ENCODE peak calls at places on chromosomes 5 and 9, in five cellular contexts. V, I, E, D and L are unnamed samples.

GRCh38 chr5:915946-916345 is 23.3 kb downstream of the TRIP13 start:
- DNase-seq in V (no peak), I (no peak), E (no peak), D (peak; percentile 8), L (peak; percentile 77)

GRCh38 chr5:114223866-114224265 is 138.0 kb upstream of the KCNN2 start:
- DNase-seq in V (no peak), I (no peak), E (peak; percentile 78), D (peak; percentile 24), L (no peak)

GRCh38 chr5:141848771-141849370 is 29.3 kb downstream of the PCDH1 start:
- DNase-seq in V (peak; percentile 74), I (peak; percentile 60), E (peak; percentile 95), D (peak; percentile 87), L (no peak)

GRCh38 chr5:102638912-102639652 is 116.0 kb upstream of the PAM start:
- DNase-seq in V (no peak), I (no peak), E (no peak), D (no peak), L (no peak)

GRCh38 chr9:133950206-133950915 is 41.8 kb downstream of the VAV2 start:
- DNase-seq in V (no peak), I (no peak), E (no peak), D (no peak), L (no peak)

GRCh38 chr5:149646564-149646963 is 65.3 kb downstream of the ARHGEF37 start:
- DNase-seq in V (no peak), I (no peak), E (no peak), D (peak; percentile 31), L (no peak)

GRCh38 chr9:27539479-27540441 is 10.1 kb upstream of the MOB3B start:
- DNase-seq in V (no peak), I (peak; percentile 44), E (no peak), D (peak; percentile 31), L (no peak)

GRCh38 chr9:80320480-80320879 is 748.7 kb downstream of the TLE4 start:
- DNase-seq in V (no peak), I (no peak), E (no peak), D (no peak), L (no peak)

GRCh38 chr9:34035656-34036055 is 13.0 kb downstream of the UBAP2 start:
- DNase-seq in V (no peak), I (no peak), E (peak; percentile 6), D (no peak), L (no peak)

GRCh38 chr9:127847833-127848755 is 6.4 kb downstream of the ENG start:
- DNase-seq in V (no peak), I (no peak), E (no peak), D (no peak), L (no peak)
- H3K4me1 ChIP-seq in V (no peaks in the 10 kb centered on the region), I (no peaks in the 10 kb centered on the region), E (no peaks in the 10 kb centered on the region), D (peaks cover 12% of the 10 kb centered on the region), L (peaks cover 41% of the 10 kb centered on the region)

DNA sequence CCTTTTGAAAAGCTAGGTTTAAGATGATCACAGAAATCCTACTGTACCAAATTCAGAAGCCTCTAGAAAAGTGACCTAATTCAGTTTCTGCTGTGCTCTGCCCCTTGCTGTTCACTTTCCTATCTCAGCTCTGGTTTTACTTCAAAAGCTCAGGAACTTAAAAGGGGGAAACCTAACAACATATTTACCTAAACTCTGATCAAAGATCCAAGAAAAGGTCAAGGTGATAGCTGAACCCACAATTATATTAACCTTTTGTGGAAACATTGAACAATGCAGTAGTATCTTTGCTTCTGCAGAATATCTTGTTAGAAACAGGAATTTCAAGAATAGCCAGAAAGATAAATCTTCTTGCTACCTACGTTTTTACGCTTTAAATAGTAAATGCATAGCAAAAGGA is 568.5 kb downstream of the PDE4D start:
- DNase-seq in V (no peak), I (no peak), E (no peak), D (no peak), L (no peak)
- H3K4me1 ChIP-seq in V (peaks cover 85% of the 10 kb centered on the region), I (no peaks in the 10 kb centered on the region), E (no peaks in the 10 kb centered on the region), D (no peaks in the 10 kb centered on the region), L (peaks cover 13% of the 10 kb centered on the region)

DNA sequence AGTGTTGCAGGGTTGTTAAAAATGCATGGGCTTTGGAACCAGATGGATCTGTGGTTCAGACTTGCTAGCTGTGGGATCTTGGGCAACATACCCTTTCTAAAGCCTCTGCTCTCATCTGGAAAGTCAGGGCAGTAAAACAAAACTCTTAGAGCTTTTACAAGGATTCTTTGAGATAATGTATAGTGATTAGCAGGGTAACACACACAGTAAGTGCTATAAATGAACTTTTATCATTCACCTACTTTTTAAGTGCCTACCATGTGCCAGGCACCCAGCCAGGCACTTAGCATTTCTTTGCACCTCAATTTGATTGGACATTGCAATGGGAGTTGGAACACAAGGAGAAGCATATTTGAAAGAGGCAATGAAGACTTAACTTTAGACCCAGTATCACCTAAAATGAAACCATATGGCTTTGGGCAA is 208.6 kb upstream of the PAPPA start:
- DNase-seq in V (peak; percentile 38), I (no peak), E (no peak), D (no peak), L (no peak)
- H3K4me1 ChIP-seq in V (peaks cover 56% of the 10 kb centered on the region), I (no peaks in the 10 kb centered on the region), E (peaks cover 9% of the 10 kb centered on the region), D (no peaks in the 10 kb centered on the region), L (peaks cover 19% of the 10 kb centered on the region)

GRCh38 chr9:114125614-114126013 is 26.5 kb upstream of the KIF12 start:
- DNase-seq in V (no peak), I (no peak), E (no peak), D (no peak), L (no peak)

GRCh38 chr9:114124138-114124537 is 25.0 kb upstream of the KIF12 start:
- DNase-seq in V (no peak), I (no peak), E (no peak), D (no peak), L (no peak)

GRCh38 chr9:114123031-114123977 is 24.2 kb upstream of the KIF12 start:
- DNase-seq in V (no peak), I (no peak), E (no peak), D (no peak), L (no peak)

GRCh38 chr9:114124666-114125580 is 25.8 kb upstream of the KIF12 start:
- DNase-seq in V (no peak), I (no peak), E (no peak), D (no peak), L (no peak)

GRCh38 chr9:114126247-114127060 is 27.4 kb upstream of the KIF12 start:
- DNase-seq in V (no peak), I (no peak), E (peak; percentile 69), D (no peak), L (no peak)
- H3K4me1 ChIP-seq in V (no peaks in the 10 kb centered on the region), I (no peaks in the 10 kb centered on the region), E (peaks cover 3% of the 10 kb centered on the region), D (peaks cover 5% of the 10 kb centered on the region), L (no peaks in the 10 kb centered on the region)

DNA sequence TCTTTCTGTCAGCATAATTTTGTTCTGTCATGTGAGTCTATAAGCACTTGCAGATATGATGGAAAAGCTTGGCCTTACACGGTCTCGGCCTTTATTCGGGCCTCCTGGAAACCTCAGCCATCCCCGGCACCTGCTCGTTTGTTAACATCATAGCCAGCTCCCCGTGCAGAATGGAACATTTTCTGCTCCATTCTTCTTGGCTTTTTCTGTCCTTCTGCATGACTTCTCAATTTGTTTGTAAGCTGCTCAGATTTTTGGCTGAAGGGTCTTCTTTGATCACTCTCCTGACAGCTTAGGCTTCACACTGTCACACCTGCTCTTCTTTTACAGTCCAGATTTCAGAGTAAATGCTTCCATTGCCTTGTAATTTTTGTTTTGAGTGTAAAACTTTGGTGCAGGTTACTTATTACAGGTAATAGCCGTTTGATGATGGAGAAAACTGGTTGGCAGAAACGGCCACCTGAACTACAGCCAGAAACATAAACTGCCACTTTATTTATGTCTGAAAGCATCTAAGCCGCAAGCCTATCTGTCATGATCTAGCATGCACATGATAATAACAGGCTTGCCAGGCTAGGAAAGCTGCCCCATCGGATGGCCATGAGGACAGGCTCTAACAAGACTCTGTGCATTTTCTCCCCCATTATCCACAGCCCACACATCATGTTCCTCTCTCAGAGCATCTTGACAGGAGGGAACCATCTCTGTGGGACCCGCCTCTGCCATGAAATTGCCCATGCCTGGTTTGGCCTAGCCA is 197.0 kb downstream of the AOPEP start:
- DNase-seq in V (no peak), I (no peak), E (no peak), D (no peak), L (no peak)
- H3K4me1 ChIP-seq in V (peaks cover 76% of the 10 kb centered on the region), I (peaks cover 2% of the 10 kb centered on the region), E (peaks cover 4% of the 10 kb centered on the region), D (peaks cover 25% of the 10 kb centered on the region), L (peaks cover 80% of the 10 kb centered on the region)